ENCODE peak calls at places on chromosome 19, in eight cellular contexts. One of them, this sample, is unnamed.

GRCh38 chr19:16069813-16070365 is 6.4 kb upstream of the TPM4 start:
- DNase-seq in mucosa of descending colon: no peak
- DNase-seq in body of pancreas: no peak
- DNase-seq in fibroblast of the aortic adventitia: no peak
- DNase-seq in tibial artery: no peak
- DNase-seq in PC-9: no peak
- DNase-seq in OCI-LY7: no peak
- DNase-seq in PC-3: peak
- DNase-seq in this sample: no peak

GRCh38 chr19:5961969-5962945 is 15.7 kb downstream of the RANBP3 start:
- DNase-seq in tibial artery: peak
- DNase-seq in mucosa of descending colon: peak
- DNase-seq in PC-3: peak
- DNase-seq in OCI-LY7: peak
- DNase-seq in fibroblast of the aortic adventitia: no peak
- DNase-seq in PC-9: no peak
- DNase-seq in body of pancreas: peak
- DNase-seq in this sample: peak

GRCh38 chr19:57302020-57302465 is 18.2 kb upstream of the ZNF543 start:
- DNase-seq in PC-3: peak
- DNase-seq in body of pancreas: no peak
- DNase-seq in fibroblast of the aortic adventitia: peak
- DNase-seq in tibial artery: peak
- DNase-seq in OCI-LY7: no peak
- DNase-seq in mucosa of descending colon: no peak
- DNase-seq in PC-9: peak
- DNase-seq in this sample: no peak

GRCh38 chr19:33302974-33303790 is 848 bp upstream of the CEBPA start:
- DNase-seq in PC-3: peak
- DNase-seq in fibroblast of the aortic adventitia: peak
- DNase-seq in tibial artery: peak
- DNase-seq in OCI-LY7: peak
- DNase-seq in body of pancreas: peak
- DNase-seq in mucosa of descending colon: peak
- DNase-seq in PC-9: no peak
- DNase-seq in this sample: no peak

GRCh38 chr19:3389876-3390361 is 23.5 kb downstream of the NFIC start:
- DNase-seq in PC-9: no peak
- DNase-seq in tibial artery: no peak
- DNase-seq in body of pancreas: peak
- DNase-seq in OCI-LY7: no peak
- DNase-seq in mucosa of descending colon: no peak
- DNase-seq in PC-3: no peak
- DNase-seq in fibroblast of the aortic adventitia: no peak
- DNase-seq in this sample: no peak

GRCh38 chr19:46732966-46733692 is 12.7 kb upstream of the FKRP start:
- DNase-seq in mucosa of descending colon: peak
- DNase-seq in fibroblast of the aortic adventitia: no peak
- DNase-seq in tibial artery: peak
- DNase-seq in PC-9: peak
- DNase-seq in PC-3: peak
- DNase-seq in body of pancreas: no peak
- DNase-seq in OCI-LY7: no peak
- DNase-seq in this sample: peak

GRCh38 chr19:39544201-39544903 is 4.4 kb upstream of the EID2 start:
- DNase-seq in PC-9: no peak
- DNase-seq in tibial artery: no peak
- DNase-seq in mucosa of descending colon: no peak
- DNase-seq in OCI-LY7: no peak
- DNase-seq in PC-3: no peak
- DNase-seq in body of pancreas: no peak
- DNase-seq in fibroblast of the aortic adventitia: peak
- DNase-seq in this sample: no peak

GRCh38 chr19:35641515-35642151 is at the start of gene ETV2:
- DNase-seq in body of pancreas: no peak
- DNase-seq in OCI-LY7: peak
- DNase-seq in mucosa of descending colon: peak
- DNase-seq in PC-3: no peak
- DNase-seq in PC-9: no peak
- DNase-seq in fibroblast of the aortic adventitia: peak
- DNase-seq in tibial artery: no peak
- DNase-seq in this sample: no peak

GRCh38 chr19:41288898-41289505 is 21.0 kb upstream of the CCDC97 start:
- DNase-seq in mucosa of descending colon: no peak
- DNase-seq in PC-3: no peak
- DNase-seq in OCI-LY7: no peak
- DNase-seq in tibial artery: no peak
- DNase-seq in PC-9: no peak
- DNase-seq in body of pancreas: no peak
- DNase-seq in fibroblast of the aortic adventitia: no peak
- DNase-seq in this sample: no peak

GRCh38 chr19:3683866-3684816 is 16.1 kb downstream of the PIP5K1C start:
- DNase-seq in body of pancreas: no peak
- DNase-seq in OCI-LY7: no peak
- DNase-seq in mucosa of descending colon: no peak
- DNase-seq in fibroblast of the aortic adventitia: no peak
- DNase-seq in PC-3: no peak
- DNase-seq in tibial artery: no peak
- DNase-seq in PC-9: no peak
- DNase-seq in this sample: no peak

GRCh38 chr19:28541602-28542393 is 671.2 kb downstream of the UQCRFS1 start:
- DNase-seq in fibroblast of the aortic adventitia: no peak
- DNase-seq in PC-3: no peak
- DNase-seq in OCI-LY7: no peak
- DNase-seq in tibial artery: no peak
- DNase-seq in body of pancreas: no peak
- DNase-seq in PC-9: no peak
- DNase-seq in mucosa of descending colon: no peak
- DNase-seq in this sample: no peak

GRCh38 chr19:8835446-8835845 is 3.3 kb downstream of the MBD3L1 start:
- DNase-seq in mucosa of descending colon: no peak
- DNase-seq in PC-9: no peak
- DNase-seq in fibroblast of the aortic adventitia: no peak
- DNase-seq in body of pancreas: no peak
- DNase-seq in OCI-LY7: no peak
- DNase-seq in PC-3: no peak
- DNase-seq in tibial artery: no peak
- DNase-seq in this sample: no peak

DNA sequence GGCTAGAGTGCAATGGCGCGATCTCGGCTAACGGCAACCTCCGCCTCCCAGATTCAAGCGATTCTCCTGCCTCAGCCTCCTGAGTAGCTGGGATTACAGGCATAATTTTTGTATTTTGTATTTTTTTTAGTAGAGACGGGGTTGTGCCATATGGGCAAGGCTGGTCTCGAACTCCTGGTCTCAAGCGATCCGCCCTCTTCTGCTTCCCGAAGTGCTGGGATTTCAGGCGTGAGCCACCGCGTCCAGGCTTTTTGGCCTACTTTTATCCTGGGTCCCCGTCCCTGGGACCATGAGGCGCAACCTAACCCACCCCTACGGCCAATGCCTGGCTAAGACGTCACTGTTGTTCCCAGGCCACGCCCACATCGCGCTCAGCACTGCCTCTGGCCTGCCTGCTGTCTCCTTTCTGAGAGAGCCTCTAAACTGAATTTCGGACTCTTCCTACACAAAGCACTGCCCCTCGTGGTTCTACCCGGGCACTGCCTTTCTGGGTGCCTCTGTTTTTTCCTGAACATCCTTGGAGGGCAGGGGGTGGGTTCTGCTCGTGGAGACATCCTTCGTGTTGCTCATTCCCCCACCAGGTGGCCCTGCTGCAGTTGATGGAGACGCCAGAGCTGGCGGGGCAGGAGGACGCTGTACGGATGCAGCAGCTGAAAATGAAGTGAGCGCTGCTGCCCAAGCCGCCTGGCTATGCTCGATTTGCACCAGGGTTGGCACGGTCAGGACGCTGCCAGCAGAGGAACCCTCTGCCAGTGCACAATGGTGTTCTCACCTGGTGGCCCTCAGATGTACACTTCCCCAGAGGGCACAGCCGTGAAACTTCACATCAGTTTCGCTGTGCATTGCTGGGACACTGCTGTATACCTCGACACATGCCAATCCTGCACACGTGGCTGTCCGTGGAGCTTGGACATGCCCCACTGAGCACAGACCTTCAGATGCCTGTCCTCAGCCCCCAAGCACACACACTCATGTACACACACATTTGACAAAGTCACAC is 2.0 kb downstream of the REX1BD start:
- DNase-seq in PC-9: no peak
- DNase-seq in OCI-LY7: no peak
- DNase-seq in PC-3: no peak
- DNase-seq in fibroblast of the aortic adventitia: no peak
- DNase-seq in mucosa of descending colon: peak
- DNase-seq in tibial artery: peak
- DNase-seq in body of pancreas: no peak
- DNase-seq in this sample: peak
- TF ChIP-seq CTCF in PC-9: no peak
- TF ChIP-seq CTCF in OCI-LY7: peak
- TF ChIP-seq CTCF in PC-3: no peak
- TF ChIP-seq CTCF in fibroblast of the aortic adventitia: no peak
- TF ChIP-seq CTCF in mucosa of descending colon: no peak
- TF ChIP-seq CTCF in tibial artery: peak
- TF ChIP-seq CTCF in body of pancreas: no peak
- TF ChIP-seq CTCF in this sample: peak

GRCh38 chr19:13096968-13097330 is 5.7 kb downstream of the LYL1 start:
- DNase-seq in PC-3: no peak
- DNase-seq in OCI-LY7: no peak
- DNase-seq in mucosa of descending colon: no peak
- DNase-seq in tibial artery: no peak
- DNase-seq in fibroblast of the aortic adventitia: no peak
- DNase-seq in body of pancreas: no peak
- DNase-seq in PC-9: no peak
- DNase-seq in this sample: no peak

GRCh38 chr19:13095393-13095784 is 7.3 kb downstream of the LYL1 start:
- DNase-seq in tibial artery: no peak
- DNase-seq in PC-9: no peak
- DNase-seq in body of pancreas: no peak
- DNase-seq in PC-3: no peak
- DNase-seq in fibroblast of the aortic adventitia: no peak
- DNase-seq in OCI-LY7: peak
- DNase-seq in mucosa of descending colon: peak
- DNase-seq in this sample: no peak

GRCh38 chr19:13094771-13095392 is 7.8 kb downstream of the LYL1 start:
- DNase-seq in tibial artery: no peak
- DNase-seq in PC-9: no peak
- DNase-seq in body of pancreas: no peak
- DNase-seq in mucosa of descending colon: peak
- DNase-seq in fibroblast of the aortic adventitia: no peak
- DNase-seq in OCI-LY7: peak
- DNase-seq in PC-3: peak
- DNase-seq in this sample: no peak

GRCh38 chr19:13097331-13098258 is 5.1 kb downstream of the LYL1 start:
- DNase-seq in PC-3: no peak
- DNase-seq in OCI-LY7: no peak
- DNase-seq in tibial artery: peak
- DNase-seq in mucosa of descending colon: peak
- DNase-seq in fibroblast of the aortic adventitia: no peak
- DNase-seq in PC-9: no peak
- DNase-seq in body of pancreas: no peak
- DNase-seq in this sample: no peak

DNA sequence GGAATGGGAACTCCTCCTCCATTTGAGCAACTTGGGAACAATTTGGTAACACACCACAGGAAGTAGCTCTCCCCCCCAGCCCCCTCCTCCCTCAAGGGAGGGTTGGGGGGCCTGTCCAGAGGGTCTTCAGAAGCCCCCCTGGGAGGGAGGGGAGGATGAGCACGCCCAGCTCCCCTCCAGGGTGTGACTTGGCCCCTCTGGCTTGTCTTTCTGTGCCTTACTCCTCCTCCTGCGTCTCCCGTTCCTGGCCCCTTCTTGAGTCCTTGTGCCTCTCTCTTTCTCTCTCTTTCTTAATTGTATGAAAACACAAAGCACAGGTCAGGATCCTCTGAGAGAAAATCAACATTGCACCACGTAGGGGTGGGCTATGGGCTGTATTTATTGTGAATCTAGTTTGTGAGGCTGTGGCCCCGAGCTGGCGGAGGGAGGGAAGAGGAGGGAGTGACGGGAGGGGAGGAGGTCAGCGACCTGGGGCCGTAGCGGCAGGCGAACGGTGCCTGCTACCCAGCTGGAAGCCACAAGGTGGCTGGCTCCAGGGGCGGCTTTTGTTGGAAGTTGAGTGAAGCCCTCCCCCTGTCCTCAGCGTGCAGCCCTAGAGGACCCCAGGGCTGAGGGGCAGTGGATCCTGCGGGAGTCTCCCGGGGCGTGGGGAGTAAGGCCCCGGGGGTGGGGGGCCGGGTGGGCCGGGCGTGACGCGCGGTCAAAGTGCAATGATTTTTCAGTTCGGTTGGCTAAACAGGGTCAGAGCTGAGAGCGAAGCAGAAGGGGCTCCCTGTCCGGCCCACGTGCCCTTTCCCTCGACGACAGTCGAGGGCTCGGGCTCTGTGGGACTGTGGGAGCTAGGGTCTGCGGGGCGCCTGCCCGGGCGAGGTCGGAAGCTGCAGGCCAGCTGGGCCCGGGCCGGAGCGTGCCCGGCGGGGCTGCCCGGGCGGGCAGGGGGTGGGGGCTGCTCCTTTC is 6.4 kb downstream of the LYL1 start:
- DNase-seq in PC-9: no peak
- DNase-seq in OCI-LY7: peak
- DNase-seq in fibroblast of the aortic adventitia: no peak
- DNase-seq in PC-3: peak
- DNase-seq in mucosa of descending colon: no peak
- DNase-seq in tibial artery: no peak
- DNase-seq in body of pancreas: no peak
- DNase-seq in this sample: no peak
- TF ChIP-seq CTCF in PC-9: no peak
- TF ChIP-seq CTCF in OCI-LY7: peak
- TF ChIP-seq CTCF in fibroblast of the aortic adventitia: no peak
- TF ChIP-seq CTCF in PC-3: peak
- TF ChIP-seq CTCF in mucosa of descending colon: no peak
- TF ChIP-seq CTCF in tibial artery: peak
- TF ChIP-seq CTCF in body of pancreas: no peak
- TF ChIP-seq CTCF in this sample: peak

DNA sequence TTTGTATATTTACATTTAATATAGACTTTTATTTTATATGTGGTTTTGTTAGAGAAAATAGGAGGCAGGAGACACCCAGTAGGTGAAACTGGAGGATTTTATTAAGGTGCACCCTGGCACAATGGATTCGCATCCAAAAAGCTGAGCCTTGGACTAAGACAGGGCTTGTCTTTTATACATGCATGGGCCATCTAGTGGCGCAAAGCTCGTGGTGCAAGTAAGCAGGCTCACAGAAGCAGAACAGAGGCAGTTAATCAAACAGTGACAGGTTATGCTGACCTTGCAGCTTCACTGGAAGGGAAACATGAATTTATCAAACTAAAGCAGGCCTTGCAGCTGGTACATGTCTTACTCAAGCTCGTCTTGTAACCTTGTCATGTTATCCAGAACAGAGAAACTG is 58.8 kb upstream of the ZNF681 start:
- DNase-seq in body of pancreas: peak
- DNase-seq in fibroblast of the aortic adventitia: no peak
- DNase-seq in tibial artery: no peak
- DNase-seq in PC-3: peak
- DNase-seq in PC-9: no peak
- DNase-seq in mucosa of descending colon: no peak
- DNase-seq in OCI-LY7: peak
- DNase-seq in this sample: no peak
- TF ChIP-seq CTCF in body of pancreas: no peak
- TF ChIP-seq CTCF in fibroblast of the aortic adventitia: peak
- TF ChIP-seq CTCF in tibial artery: no peak
- TF ChIP-seq CTCF in PC-3: peak
- TF ChIP-seq CTCF in PC-9: peak
- TF ChIP-seq CTCF in mucosa of descending colon: no peak
- TF ChIP-seq CTCF in OCI-LY7: peak
- TF ChIP-seq CTCF in this sample: no peak

GRCh38 chr19:45469132-45469834 is 1.5 kb downstream of the FOSB start:
- DNase-seq in body of pancreas: peak
- DNase-seq in fibroblast of the aortic adventitia: peak
- DNase-seq in PC-9: peak
- DNase-seq in PC-3: peak
- DNase-seq in OCI-LY7: peak
- DNase-seq in mucosa of descending colon: peak
- DNase-seq in tibial artery: peak
- DNase-seq in this sample: peak
- TF ChIP-seq CTCF in body of pancreas: no peak
- TF ChIP-seq CTCF in fibroblast of the aortic adventitia: no peak
- TF ChIP-seq CTCF in PC-9: peak
- TF ChIP-seq CTCF in PC-3: no peak
- TF ChIP-seq CTCF in OCI-LY7: no peak
- TF ChIP-seq CTCF in mucosa of descending colon: no peak
- TF ChIP-seq CTCF in tibial artery: no peak
- TF ChIP-seq CTCF in this sample: no peak